ENCODE peak calls at places on chromosomes 11 and 22, in four cellular contexts. J, G, U and D are unnamed samples.

GRCh38 chr22:38706101-38706884 is 549 bp downstream of the GTPBP1 start:
- DNase-seq in J (no peak), U (no peak), G (no peak), D (no peak)

GRCh38 chr11:10351768-10352641 is 47.1 kb downstream of the ADM start:
- DNase-seq in J (peak; percentile 80), U (no peak), G (peak; percentile 72), D (no peak)

GRCh38 chr11:119316017-119316728 is 757 bp downstream of the MCAM start:
- DNase-seq in U (no peak), J (no peak), G (peak; percentile 67), D (no peak)

GRCh38 chr22:29302681-29303465 is 3.6 kb upstream of the GAS2L1 start:
- DNase-seq in G (no peak), J (no peak), U (no peak), D (no peak)

GRCh38 chr11:19978668-19979518 is 181.4 kb downstream of the DBX1 start:
- DNase-seq in G (peak; percentile 71), U (no peak), J (peak; percentile 65), D (peak; percentile 66)

GRCh38 chr22:35170716-35171697 is 86.3 kb upstream of the HMGXB4 start:
- DNase-seq in G (no peak), J (no peak), U (no peak), D (no peak)

GRCh38 chr11:71364176-71364671 is 84.0 kb downstream of the DHCR7 start:
- DNase-seq in G (no peak), U (no peak), J (no peak), D (no peak)

GRCh38 chr11:75159081-75159953 is 8.4 kb downstream of the SLCO2B1 start:
- DNase-seq in J (no peak), G (no peak), U (no peak), D (no peak)

GRCh38 chr22:44438481-44439131 is 59.4 kb downstream of the RTL6 start:
- DNase-seq in G (no peak), U (no peak), J (no peak), D (no peak)

GRCh38 chr11:72775288-72776110 is 18.3 kb downstream of the STARD10 start:
- DNase-seq in J (no peak), U (no peak), G (no peak), D (no peak)

GRCh38 chr11:35304393-35304790 is 115.0 kb downstream of the SLC1A2 start:
- DNase-seq in J (no peak), U (no peak), G (peak; percentile 55), D (no peak)

GRCh38 chr22:28023036-28023435 is 104.0 kb upstream of the PITPNB start:
- DNase-seq in G (no peak), U (no peak), J (no peak), D (no peak)

GRCh38 chr11:117745346-117745745 is 51.7 kb downstream of the DSCAML1 start:
- DNase-seq in G (no peak), U (no peak), J (no peak), D (no peak)

GRCh38 chr11:133553885-133554586 is 21.7 kb upstream of the OPCML start:
- DNase-seq in J (no peak), G (no peak), U (no peak), D (no peak)

GRCh38 chr11:16853266-16853665 is 114.8 kb downstream of the C11orf58 start:
- DNase-seq in G (no peak), U (no peak), J (no peak), D (no peak)

GRCh38 chr11:10441021-10441523 is 14.0 kb upstream of the AMPD3 start:
- DNase-seq in J (no peak), G (no peak), U (no peak), D (no peak)

GRCh38 chr11:86592659-86593451 is 79.6 kb downstream of the ME3 start:
- DNase-seq in G (peak; percentile 96), J (peak; percentile 38), U (no peak), D (peak; percentile 49)